ENCODE peak calls at places on chromosomes 13 and 19, in six cellular contexts. H is esophagus muscularis mucosa, R is heart left ventricle, J is cardiac fibroblast, E is lung, S is GM20000. Q is an unnamed sample.

GRCh38 chr13:114099918-114100445 is 32.4 kb downstream of the RASA3 start:
- DNase-seq in H (no peak), S (no peak), E (no peak), J (peak), R (peak), Q (no peak)

GRCh38 chr19:13839193-13839937 is 37.6 kb upstream of the NANOS3 start:
- DNase-seq in H (peak), R (peak), E (peak), S (peak), J (peak), Q (peak)

GRCh38 chr13:41196620-41197019 is 2.3 kb upstream of the KBTBD7 start:
- DNase-seq in J (peak), E (no peak), S (no peak), H (no peak), R (no peak), Q (no peak)

GRCh38 chr13:24033527-24034302 is 126.8 kb upstream of the SPATA13 start:
- DNase-seq in R (no peak), J (peak), E (peak), H (no peak), S (no peak), Q (no peak)

GRCh38 chr13:80921971-80922370 is 581.0 kb upstream of the SPRY2 start:
- DNase-seq in R (no peak), S (no peak), J (peak), H (no peak), E (no peak), Q (no peak)

GRCh38 chr19:7852851-7853759 is 21.1 kb downstream of the PRR36 start:
- DNase-seq in S (peak), H (no peak), E (peak), J (peak), R (peak), Q (peak)

GRCh38 chr13:106513608-106514007 is 21.9 kb downstream of the EFNB2 start:
- DNase-seq in E (no peak), J (no peak), R (no peak), H (no peak), S (no peak), Q (no peak)

GRCh38 chr19:55646889-55647731 is 902 bp upstream of the CCDC106 start:
- DNase-seq in H (no peak), J (no peak), R (no peak), S (no peak), E (no peak), Q (no peak)

GRCh38 chr13:41216160-41216559 is 21.8 kb upstream of the KBTBD7 start:
- DNase-seq in S (no peak), H (no peak), E (no peak), J (peak), R (no peak), Q (no peak)

GRCh38 chr13:104256701-104257100 is 1190.5 kb upstream of the SLC10A2 start:
- DNase-seq in R (no peak), J (no peak), H (no peak), S (no peak), E (no peak), Q (no peak)

GRCh38 chr13:36310417-36311108 is 12.9 kb upstream of the CCDC169 start:
- DNase-seq in J (no peak), R (no peak), E (no peak), H (no peak), S (peak), Q (no peak)

GRCh38 chr13:46961719-46962118 is 64.9 kb upstream of the HTR2A start:
- DNase-seq in J (peak), E (no peak), S (peak), R (no peak), H (no peak), Q (no peak)

GRCh38 chr19:13554506-13555235 is 48.4 kb upstream of the CACNA1A start:
- DNase-seq in E (no peak), H (no peak), R (no peak), S (no peak), J (no peak), Q (no peak)

GRCh38 chr19:19911150-19911549 is 10.4 kb downstream of the ZNF93 start:
- DNase-seq in E (no peak), H (no peak), R (no peak), J (peak), S (no peak), Q (no peak)

GRCh38 chr19:6483235-6483634 is 1.6 kb upstream of the DENND1C start:
- DNase-seq in J (no peak), R (no peak), E (no peak), H (no peak), S (no peak), Q (no peak)

GRCh38 chr13:111844682-111845081 is 222.3 kb upstream of the SOX1 start:
- DNase-seq in R (no peak), J (no peak), H (peak), E (no peak), S (no peak), Q (no peak)

GRCh38 chr13:75739244-75739868 is 103.2 kb downstream of the LMO7 start:
- DNase-seq in H (no peak), E (no peak), J (no peak), S (no peak), R (no peak), Q (no peak)

GRCh38 chr13:110250258-110250891 is 56.6 kb downstream of the COL4A1 start:
- DNase-seq in R (peak), J (peak), E (peak), H (peak), S (no peak), Q (no peak)

GRCh38 chr19:7292352-7292949 is 1.8 kb downstream of the INSR start:
- DNase-seq in S (peak), R (no peak), J (no peak), H (no peak), E (no peak), Q (no peak)

GRCh38 chr13:72163671-72164070 is 296.7 kb upstream of the DACH1 start:
- DNase-seq in S (no peak), H (no peak), R (no peak), J (no peak), E (no peak), Q (no peak)

DNA sequence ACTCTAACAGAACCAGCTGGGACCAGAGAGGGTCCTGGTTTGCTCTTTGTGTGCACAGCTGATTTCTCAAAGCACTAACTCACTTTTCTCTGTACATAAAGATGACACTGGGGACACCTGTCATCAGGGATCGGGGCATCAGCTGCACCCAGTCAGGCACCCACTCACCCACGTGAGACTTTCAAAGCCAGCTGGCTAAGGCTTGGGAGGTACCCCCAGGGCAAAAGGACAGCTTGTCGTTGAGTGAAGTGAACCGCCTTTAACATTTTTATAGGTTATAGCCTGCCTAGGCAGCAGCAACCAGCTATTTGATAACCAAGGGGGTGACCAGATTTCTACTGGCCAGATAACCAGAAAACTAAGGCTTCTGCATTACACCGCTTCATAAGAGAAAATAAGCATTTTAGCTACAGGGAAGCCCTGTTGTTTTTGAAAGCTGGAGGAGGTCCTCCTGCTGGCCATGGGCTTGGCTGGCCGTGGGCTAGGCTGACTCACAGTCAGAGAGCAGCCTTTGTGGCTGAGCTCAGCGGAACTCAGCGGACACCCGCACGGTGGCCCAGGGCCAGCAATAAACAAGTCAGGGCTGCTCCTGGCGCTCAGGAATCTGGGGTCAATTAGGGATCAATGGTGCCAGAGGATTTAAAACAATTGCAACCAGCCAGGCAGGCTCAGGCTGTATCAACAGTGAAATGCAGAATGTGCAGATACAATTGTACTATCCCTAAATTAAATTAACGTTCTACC is 57.1 kb downstream of the ALOX5AP start:
- DNase-seq in J (peak), E (peak), S (no peak), R (peak), H (no peak), Q (no peak)
- TF ChIP-seq CTCF in J (peak), E (no peak), S (no peak), R (peak), H (peak), Q (no peak)

DNA sequence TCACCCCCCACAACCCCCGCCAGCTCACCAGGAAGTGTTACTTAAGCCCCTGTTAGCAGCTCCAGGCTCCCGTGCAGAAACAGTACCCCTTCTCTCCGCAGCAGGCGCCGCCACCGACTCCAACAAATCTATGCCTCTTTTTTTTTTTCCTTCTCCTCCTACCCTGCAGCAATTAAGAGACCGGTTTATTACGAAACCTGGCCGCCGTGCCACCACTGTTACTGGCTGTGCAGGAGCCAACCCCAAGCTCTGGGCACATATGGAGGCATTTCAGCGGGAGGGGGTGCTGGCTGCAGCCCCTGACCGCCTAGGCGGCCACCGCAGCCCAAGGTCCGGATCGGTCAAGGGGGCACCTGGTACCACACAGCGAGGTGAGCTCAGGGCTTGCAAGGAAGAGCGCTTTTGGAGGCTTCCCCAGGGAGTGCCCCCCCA is 2.4 kb downstream of the GADD45B start:
- DNase-seq in J (peak), R (peak), S (no peak), H (no peak), E (peak), Q (peak)
- TF ChIP-seq CTCF in J (no peak), R (no peak), S (no peak), H (peak), E (no peak), Q (no peak)

GRCh38 chr19:10517361-10517759 is at the start of gene S1PR5:
- DNase-seq in E (no peak), R (no peak), J (no peak), S (no peak), H (no peak), Q (no peak)
- TF ChIP-seq CTCF in E (no peak), R (no peak), J (no peak), S (no peak), H (no peak), Q (no peak)

GRCh38 chr19:4423727-4424126 is 21.3 kb downstream of the CHAF1A start:
- DNase-seq in S (no peak), R (no peak), H (no peak), J (no peak), E (no peak), Q (no peak)
- TF ChIP-seq CTCF in S (no peak), R (no peak), H (no peak), J (no peak), E (no peak), Q (no peak)

GRCh38 chr19:48822514-48822913 is 11.7 kb upstream of the BCAT2 start:
- DNase-seq in H (no peak), J (no peak), E (no peak), R (no peak), S (no peak), Q (no peak)

GRCh38 chr19:48830088-48830487 is 6.2 kb downstream of the HSD17B14 start:
- DNase-seq in J (no peak), E (no peak), H (no peak), S (no peak), R (no peak), Q (no peak)

GRCh38 chr19:48830965-48831364 is 5.3 kb downstream of the HSD17B14 start:
- DNase-seq in J (no peak), S (no peak), H (no peak), E (no peak), R (no peak), Q (no peak)

GRCh38 chr19:48821633-48822032 is 10.8 kb upstream of the BCAT2 start:
- DNase-seq in J (no peak), R (no peak), H (no peak), E (no peak), S (no peak), Q (no peak)

DNA sequence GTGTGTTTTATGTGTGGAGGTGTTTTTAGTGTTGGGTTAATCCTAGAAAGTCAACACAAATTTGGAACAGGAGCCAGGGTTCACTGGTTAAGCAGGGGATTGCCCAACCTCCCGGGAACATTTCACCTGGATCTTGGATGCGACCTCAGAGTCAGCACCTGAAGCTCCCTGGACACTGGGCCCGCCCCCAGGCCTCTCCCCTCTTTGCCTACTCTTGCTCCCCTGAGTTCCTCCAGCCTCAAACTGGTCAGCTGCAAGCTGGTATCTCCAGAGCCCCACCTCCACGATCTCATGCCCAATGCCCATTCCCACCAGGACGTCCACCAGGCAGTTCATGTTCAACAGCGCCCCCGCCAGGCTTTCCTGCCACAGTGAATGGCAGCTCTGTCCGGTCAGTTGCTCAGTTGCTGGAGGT is 9.7 kb downstream of the HSD17B14 start:
- DNase-seq in E (peak), H (no peak), J (no peak), S (no peak), R (no peak), Q (no peak)
- TF ChIP-seq CTCF in E (no peak), H (no peak), J (peak), S (no peak), R (no peak), Q (no peak)

DNA sequence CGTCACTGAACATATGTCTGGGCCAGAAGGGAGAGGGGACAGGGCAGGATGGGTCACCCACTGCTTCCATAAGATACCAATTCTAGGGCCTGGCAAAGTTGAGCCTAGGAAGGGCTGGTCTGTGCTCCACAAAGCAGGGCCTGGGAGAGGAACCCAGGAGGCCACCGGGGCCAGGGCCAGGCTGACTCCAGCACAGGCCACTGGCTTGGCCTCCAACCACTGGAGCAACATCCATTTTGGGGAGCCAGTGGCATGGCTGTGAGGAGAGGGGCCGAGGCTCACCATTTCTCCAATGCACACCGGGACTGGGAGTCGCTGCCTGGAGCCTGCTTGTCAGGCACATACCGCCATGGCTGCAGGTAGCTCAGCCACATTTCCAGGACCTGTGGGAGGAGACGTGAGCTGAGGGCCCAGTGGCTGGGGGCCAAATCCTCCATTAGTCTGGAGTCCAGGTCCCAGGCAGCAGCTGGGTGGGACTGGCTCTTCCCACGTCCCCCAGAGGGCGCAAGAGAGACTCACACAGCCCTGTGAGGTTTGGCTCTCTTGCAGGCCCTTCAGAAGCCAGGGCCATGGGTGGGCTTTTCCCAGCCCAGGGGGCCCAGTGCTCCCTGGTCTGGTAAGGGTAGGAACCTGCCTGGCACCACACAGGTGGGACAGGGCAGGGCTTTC is 27.7 kb downstream of the TUBA3C start:
- DNase-seq in J (no peak), E (no peak), H (no peak), R (no peak), S (no peak), Q (no peak)
- TF ChIP-seq CTCF in J (no peak), E (no peak), H (no peak), R (peak), S (peak), Q (no peak)

GRCh38 chr13:48571121-48571901 is 38.4 kb upstream of the RCBTB2 start:
- DNase-seq in E (no peak), H (peak), S (no peak), R (peak), J (peak), Q (no peak)

GRCh38 chr13:48570225-48570828 is 37.4 kb upstream of the RCBTB2 start:
- DNase-seq in H (peak), S (no peak), R (no peak), J (no peak), E (no peak), Q (no peak)

GRCh38 chr13:48575014-48575413 is 42.1 kb upstream of the RCBTB2 start:
- DNase-seq in J (no peak), H (peak), R (no peak), S (no peak), E (peak), Q (no peak)

GRCh38 chr13:48574036-48574796 is 41.3 kb upstream of the RCBTB2 start:
- DNase-seq in S (no peak), J (no peak), E (no peak), R (no peak), H (peak), Q (no peak)

DNA sequence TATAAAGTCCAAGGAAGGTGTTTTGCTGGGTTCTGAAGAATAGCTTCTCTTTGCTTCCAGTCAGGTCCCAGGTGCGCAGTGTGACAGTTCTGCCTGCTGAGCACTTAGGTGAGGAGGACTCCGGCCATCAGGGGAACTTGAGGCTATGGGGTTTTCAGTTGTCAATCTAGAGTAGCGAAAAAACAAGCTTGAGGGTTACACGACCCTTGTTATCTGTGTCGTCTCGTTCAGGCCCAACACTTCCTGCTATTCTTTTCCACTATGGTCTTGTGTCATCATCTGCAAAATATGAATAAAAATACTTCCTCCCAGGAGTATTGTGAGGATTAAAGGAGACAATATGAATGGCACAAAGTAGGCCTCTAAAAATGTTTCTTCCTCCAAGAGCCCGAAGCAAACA is 40.3 kb upstream of the RCBTB2 start:
- DNase-seq in E (no peak), J (peak), S (no peak), R (no peak), H (peak), Q (no peak)
- TF ChIP-seq CTCF in E (no peak), J (no peak), S (no peak), R (no peak), H (no peak), Q (no peak)